ENCODE peak calls at places on chromosomes 5 and 9, in seven cellular contexts. One of them, this sample, is unnamed.

GRCh38 chr5:82719368-82719767 is 357.8 kb downstream of the TMEM167A start:
- DNase-seq in cardiac fibroblast: peak; percentile 55
- DNase-seq in GM12865: peak; percentile 41
- DNase-seq in cardiac muscle cell: no peak
- DNase-seq in MCF 10A: no peak
- DNase-seq in astrocyte of the cerebellum: no peak
- DNase-seq in breast epithelium: no peak
- DNase-seq in this sample: no peak

GRCh38 chr9:90098456-90098855 is 493.6 kb downstream of the GADD45G start:
- DNase-seq in astrocyte of the cerebellum: no peak
- DNase-seq in MCF 10A: no peak
- DNase-seq in breast epithelium: no peak
- DNase-seq in GM12865: no peak
- DNase-seq in cardiac fibroblast: no peak
- DNase-seq in cardiac muscle cell: no peak
- DNase-seq in this sample: no peak

GRCh38 chr5:141760193-141760592 is 78.2 kb upstream of the ARAP3 start:
- DNase-seq in GM12865: no peak
- DNase-seq in cardiac muscle cell: no peak
- DNase-seq in MCF 10A: no peak
- DNase-seq in cardiac fibroblast: peak; percentile 43
- DNase-seq in astrocyte of the cerebellum: no peak
- DNase-seq in breast epithelium: no peak
- DNase-seq in this sample: no peak

GRCh38 chr9:83937861-83938455 is 16.7 kb upstream of the KIF27 start:
- DNase-seq in GM12865: peak; percentile 74
- DNase-seq in breast epithelium: no peak
- DNase-seq in astrocyte of the cerebellum: peak; percentile 39
- DNase-seq in cardiac fibroblast: peak; percentile 81
- DNase-seq in cardiac muscle cell: peak; percentile 76
- DNase-seq in MCF 10A: peak; percentile 83
- DNase-seq in this sample: no peak

GRCh38 chr5:50440651-50441478 is at the start of gene EMB:
- DNase-seq in cardiac fibroblast: peak; percentile 50
- DNase-seq in cardiac muscle cell: peak; percentile 65
- DNase-seq in breast epithelium: peak; percentile 57
- DNase-seq in GM12865: peak; percentile 71
- DNase-seq in astrocyte of the cerebellum: no peak
- DNase-seq in MCF 10A: peak; percentile 75
- DNase-seq in this sample: no peak

GRCh38 chr5:163434410-163434866 is 3.0 kb upstream of the CCNG1 start:
- DNase-seq in astrocyte of the cerebellum: peak; percentile 45
- DNase-seq in GM12865: no peak
- DNase-seq in MCF 10A: peak; percentile 84
- DNase-seq in breast epithelium: peak; percentile 55
- DNase-seq in cardiac fibroblast: peak; percentile 74
- DNase-seq in cardiac muscle cell: no peak
- DNase-seq in this sample: no peak

GRCh38 chr9:87713278-87713989 is 12.5 kb upstream of the CTSL start:
- DNase-seq in breast epithelium: no peak
- DNase-seq in astrocyte of the cerebellum: peak; percentile 86
- DNase-seq in MCF 10A: peak; percentile 94
- DNase-seq in cardiac muscle cell: no peak
- DNase-seq in cardiac fibroblast: peak; percentile 100
- DNase-seq in GM12865: no peak
- DNase-seq in this sample: peak; percentile 90

GRCh38 chr5:169632946-169633345 is 4.1 kb upstream of the DOCK2 start:
- DNase-seq in breast epithelium: no peak
- DNase-seq in cardiac muscle cell: no peak
- DNase-seq in MCF 10A: no peak
- DNase-seq in astrocyte of the cerebellum: no peak
- DNase-seq in cardiac fibroblast: no peak
- DNase-seq in GM12865: no peak
- DNase-seq in this sample: no peak

GRCh38 chr9:6781476-6781875 is 23.7 kb downstream of the KDM4C start:
- DNase-seq in cardiac muscle cell: no peak
- DNase-seq in astrocyte of the cerebellum: no peak
- DNase-seq in cardiac fibroblast: no peak
- DNase-seq in MCF 10A: no peak
- DNase-seq in breast epithelium: no peak
- DNase-seq in GM12865: no peak
- DNase-seq in this sample: no peak

DNA sequence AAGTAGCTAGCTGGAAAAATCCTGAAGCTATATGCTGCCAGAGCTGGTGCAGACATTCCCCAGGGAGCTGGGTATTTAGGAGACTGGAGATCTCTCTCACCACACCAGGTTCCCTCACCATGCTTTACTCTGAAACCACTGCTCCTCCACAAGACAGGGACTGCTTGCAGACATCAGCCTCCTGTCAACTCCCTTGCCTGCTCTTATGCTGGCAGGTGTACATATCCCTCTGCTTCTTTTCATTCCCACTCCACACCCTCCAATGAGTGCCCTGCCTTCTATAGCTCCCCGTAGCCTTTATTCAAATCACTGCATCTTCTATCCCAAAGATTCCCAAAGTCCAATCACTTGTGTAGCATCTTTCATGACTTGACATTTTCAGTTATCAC is 380.7 kb downstream of the NFIB start:
- DNase-seq in astrocyte of the cerebellum: no peak
- DNase-seq in GM12865: no peak
- DNase-seq in breast epithelium: no peak
- DNase-seq in cardiac muscle cell: no peak
- DNase-seq in cardiac fibroblast: no peak
- DNase-seq in MCF 10A: no peak
- DNase-seq in this sample: no peak
- TF ChIP-seq CTCF in astrocyte of the cerebellum: no peak
- TF ChIP-seq CTCF in GM12865: no peak
- TF ChIP-seq CTCF in breast epithelium: no peak
- TF ChIP-seq CTCF in cardiac muscle cell: no peak
- TF ChIP-seq CTCF in cardiac fibroblast: no peak
- TF ChIP-seq CTCF in MCF 10A: no peak
- TF ChIP-seq CTCF in this sample: no peak

GRCh38 chr9:21904776-21905175 is 89.4 kb downstream of the CDKN2A start:
- DNase-seq in cardiac muscle cell: no peak
- DNase-seq in GM12865: no peak
- DNase-seq in astrocyte of the cerebellum: no peak
- DNase-seq in breast epithelium: no peak
- DNase-seq in MCF 10A: no peak
- DNase-seq in cardiac fibroblast: peak; percentile 61
- DNase-seq in this sample: no peak
- TF ChIP-seq CTCF in cardiac muscle cell: no peak
- TF ChIP-seq CTCF in GM12865: no peak
- TF ChIP-seq CTCF in astrocyte of the cerebellum: peak; percentile 2
- TF ChIP-seq CTCF in breast epithelium: no peak
- TF ChIP-seq CTCF in MCF 10A: no peak
- TF ChIP-seq CTCF in cardiac fibroblast: peak; percentile 35
- TF ChIP-seq CTCF in this sample: no peak

GRCh38 chr5:122498163-122498562 is 186.1 kb downstream of the SNCAIP start:
- DNase-seq in astrocyte of the cerebellum: no peak
- DNase-seq in MCF 10A: no peak
- DNase-seq in cardiac muscle cell: peak; percentile 52
- DNase-seq in cardiac fibroblast: no peak
- DNase-seq in GM12865: no peak
- DNase-seq in breast epithelium: no peak
- DNase-seq in this sample: no peak
- TF ChIP-seq CTCF in astrocyte of the cerebellum: peak; percentile 47
- TF ChIP-seq CTCF in MCF 10A: peak; percentile 19
- TF ChIP-seq CTCF in cardiac muscle cell: peak; percentile 18
- TF ChIP-seq CTCF in cardiac fibroblast: peak; percentile 11
- TF ChIP-seq CTCF in GM12865: peak; percentile 32
- TF ChIP-seq CTCF in breast epithelium: no peak
- TF ChIP-seq CTCF in this sample: peak; percentile 62

GRCh38 chr5:54766748-54767147 is 218.6 kb downstream of the ESM1 start:
- DNase-seq in breast epithelium: no peak
- DNase-seq in cardiac muscle cell: no peak
- DNase-seq in cardiac fibroblast: no peak
- DNase-seq in astrocyte of the cerebellum: no peak
- DNase-seq in MCF 10A: no peak
- DNase-seq in GM12865: no peak
- DNase-seq in this sample: no peak
- TF ChIP-seq CTCF in breast epithelium: no peak
- TF ChIP-seq CTCF in cardiac muscle cell: no peak
- TF ChIP-seq CTCF in cardiac fibroblast: no peak
- TF ChIP-seq CTCF in astrocyte of the cerebellum: no peak
- TF ChIP-seq CTCF in MCF 10A: no peak
- TF ChIP-seq CTCF in GM12865: peak; percentile 46
- TF ChIP-seq CTCF in this sample: no peak

DNA sequence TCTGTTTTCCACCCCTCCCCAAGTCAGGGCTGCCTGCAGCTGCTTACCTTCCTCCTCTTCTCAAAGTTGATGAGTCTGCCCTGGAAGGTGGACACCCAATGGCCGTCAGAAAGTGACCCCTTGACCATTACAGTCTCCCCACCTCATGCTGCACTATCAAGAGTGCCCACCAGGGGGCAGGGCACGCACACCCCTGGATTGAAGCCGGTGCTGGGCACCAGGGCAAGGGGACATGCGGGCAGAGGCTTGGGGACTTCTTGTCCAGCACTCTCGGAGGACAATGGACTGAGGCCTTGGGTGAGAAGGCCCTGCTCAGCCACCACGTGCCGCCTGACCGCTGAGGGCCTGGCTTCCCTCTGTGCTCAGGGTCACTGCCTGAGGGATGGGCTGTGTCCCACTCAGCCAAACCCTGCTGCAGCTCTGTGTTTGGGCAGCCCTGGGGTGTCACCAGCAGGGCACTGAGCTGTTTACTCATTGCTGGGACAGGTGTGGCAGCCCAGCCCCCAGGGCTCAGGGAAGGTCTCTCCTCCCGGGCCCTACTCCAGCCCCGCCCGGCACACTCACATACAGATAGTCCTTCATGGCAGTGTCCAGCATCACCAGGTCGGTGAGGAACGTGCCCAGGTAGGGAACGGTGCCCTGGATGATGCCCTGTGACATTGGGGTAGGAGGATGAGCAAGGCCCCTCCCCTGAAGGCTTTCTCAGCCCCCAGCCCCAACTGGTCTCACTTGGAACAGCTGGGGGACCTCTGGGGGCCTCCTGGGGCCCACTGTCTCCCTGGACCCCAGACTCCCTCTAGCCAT is 17.7 kb downstream of the RALGDS start:
- DNase-seq in breast epithelium: no peak
- DNase-seq in cardiac fibroblast: peak; percentile 44
- DNase-seq in astrocyte of the cerebellum: no peak
- DNase-seq in MCF 10A: peak; percentile 58
- DNase-seq in GM12865: peak; percentile 56
- DNase-seq in cardiac muscle cell: peak; percentile 70
- DNase-seq in this sample: no peak
- TF ChIP-seq CTCF in breast epithelium: peak; percentile 99
- TF ChIP-seq CTCF in cardiac fibroblast: peak; percentile 94
- TF ChIP-seq CTCF in astrocyte of the cerebellum: peak; percentile 91
- TF ChIP-seq CTCF in MCF 10A: peak; percentile 95
- TF ChIP-seq CTCF in GM12865: peak; percentile 91
- TF ChIP-seq CTCF in cardiac muscle cell: peak; percentile 91
- TF ChIP-seq CTCF in this sample: peak; percentile 91

DNA sequence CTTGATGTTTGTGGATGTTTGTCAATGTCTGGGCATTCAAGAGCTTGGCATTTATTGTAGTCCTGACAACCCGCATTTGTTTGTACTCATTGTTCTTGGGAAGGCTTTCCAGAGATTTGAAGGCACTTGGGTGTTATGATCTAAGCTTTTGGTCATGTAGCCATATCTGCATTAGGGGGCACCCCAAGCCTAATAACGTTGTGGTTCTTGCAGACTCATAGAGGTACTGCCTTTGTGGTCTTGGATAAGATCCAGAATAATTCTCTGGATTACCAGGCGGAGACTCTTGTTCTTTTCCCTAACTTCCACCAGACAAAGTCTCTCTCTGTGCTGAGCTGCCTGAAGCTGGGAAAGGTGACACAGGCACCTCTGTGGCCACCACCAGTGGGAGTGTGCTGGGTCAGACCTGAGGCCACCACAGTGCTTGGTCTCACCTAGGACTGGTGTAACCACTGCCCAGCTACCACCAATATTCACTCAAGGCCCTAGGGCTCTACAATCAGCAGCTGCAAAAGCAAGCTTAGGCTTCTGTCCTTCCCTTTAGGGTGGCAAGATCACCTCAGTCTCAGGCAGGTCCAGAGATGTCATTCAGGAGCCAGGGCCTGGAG is 144.4 kb upstream of the TAS2R1 start:
- DNase-seq in MCF 10A: peak; percentile 55
- DNase-seq in GM12865: peak; percentile 15
- DNase-seq in cardiac muscle cell: no peak
- DNase-seq in breast epithelium: no peak
- DNase-seq in cardiac fibroblast: peak; percentile 83
- DNase-seq in astrocyte of the cerebellum: peak; percentile 70
- DNase-seq in this sample: no peak
- TF ChIP-seq CTCF in MCF 10A: no peak
- TF ChIP-seq CTCF in GM12865: peak; percentile 14
- TF ChIP-seq CTCF in cardiac muscle cell: peak; percentile 68
- TF ChIP-seq CTCF in breast epithelium: no peak
- TF ChIP-seq CTCF in cardiac fibroblast: peak; percentile 49
- TF ChIP-seq CTCF in astrocyte of the cerebellum: peak; percentile 61
- TF ChIP-seq CTCF in this sample: peak; percentile 42

DNA sequence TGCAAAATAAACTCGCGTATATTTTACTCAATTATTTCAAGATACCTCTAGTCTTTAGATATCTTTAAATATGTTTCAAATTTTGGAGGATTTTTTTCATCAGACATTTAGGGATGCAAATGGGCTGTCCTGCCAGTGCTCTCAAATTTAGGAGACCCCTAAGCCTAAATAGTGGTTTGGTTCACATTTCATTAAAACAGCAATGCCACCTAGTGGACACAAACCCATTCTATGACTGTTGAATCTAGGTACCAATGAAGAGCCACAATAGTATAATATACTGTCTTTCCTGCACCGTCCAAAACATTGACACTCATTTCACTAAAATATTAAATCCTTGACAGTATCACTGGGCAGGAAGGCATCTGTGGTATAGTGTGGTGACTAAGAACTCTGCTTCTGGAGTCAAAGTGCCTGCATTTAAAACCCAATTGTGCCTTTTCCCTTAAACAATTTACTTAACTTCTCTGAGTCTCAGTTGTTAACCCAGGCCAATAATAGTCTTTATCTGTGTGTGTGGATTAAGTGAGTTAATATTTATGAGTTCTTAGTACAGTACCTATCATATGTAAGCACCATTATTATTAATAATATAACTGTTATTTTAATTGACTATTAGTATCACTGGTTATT is 148.0 kb downstream of the RORB start:
- DNase-seq in astrocyte of the cerebellum: no peak
- DNase-seq in MCF 10A: peak; percentile 33
- DNase-seq in cardiac muscle cell: peak; percentile 57
- DNase-seq in GM12865: peak; percentile 23
- DNase-seq in breast epithelium: no peak
- DNase-seq in cardiac fibroblast: peak; percentile 26
- DNase-seq in this sample: no peak
- TF ChIP-seq CTCF in astrocyte of the cerebellum: peak; percentile 61
- TF ChIP-seq CTCF in MCF 10A: peak; percentile 64
- TF ChIP-seq CTCF in cardiac muscle cell: peak; percentile 58
- TF ChIP-seq CTCF in GM12865: peak; percentile 52
- TF ChIP-seq CTCF in breast epithelium: no peak
- TF ChIP-seq CTCF in cardiac fibroblast: peak; percentile 39
- TF ChIP-seq CTCF in this sample: peak; percentile 63